ENCODE peak calls at places on chromosomes 3 and 15, in seven cellular contexts. G, Q, O, N, T, W and U are unnamed samples.

GRCh38 chr3:115190747-115191146 is 43.7 kb upstream of the ZBTB20 start:
- DNase-seq in G (no peak), Q (no peak), O (no peak), N (no peak), T (no peak), W (no peak), U (no peak)

GRCh38 chr15:23444269-23444668 is 2.8 kb downstream of the GOLGA6L2 start:
- DNase-seq in G (no peak), Q (no peak), O (no peak), N (no peak), T (no peak), W (no peak), U (no peak)

GRCh38 chr3:188272481-188273372 is 118.8 kb downstream of the LPP start:
- DNase-seq in G (no peak), Q (peak), O (no peak), N (no peak), T (peak), W (no peak), U (peak)

GRCh38 chr3:186247821-186248814 is 113.9 kb downstream of the DGKG start:
- DNase-seq in G (no peak), Q (no peak), O (no peak), N (peak), T (no peak), W (no peak), U (no peak)

GRCh38 chr15:101049856-101050646 is 130.9 kb downstream of the LRRK1 start:
- DNase-seq in G (no peak), Q (no peak), O (peak), N (no peak), T (no peak), W (no peak), U (no peak)

GRCh38 chr3:127159547-127159946 is 33.4 kb upstream of the PRR23E start:
- DNase-seq in G (no peak), Q (no peak), O (no peak), N (no peak), T (no peak), W (no peak), U (no peak)

GRCh38 chr3:2921903-2922302 is 188.3 kb downstream of the IL5RA start:
- DNase-seq in G (peak), Q (peak), O (no peak), N (no peak), T (no peak), W (no peak), U (no peak)

GRCh38 chr3:127254730-127255129 is 33.1 kb downstream of the PRR20G start:
- DNase-seq in G (no peak), Q (peak), O (peak), N (no peak), T (no peak), W (no peak), U (no peak)

GRCh38 chr3:192408721-192409151 is 318.6 kb downstream of the FGF12 start:
- DNase-seq in G (peak), Q (no peak), O (no peak), N (peak), T (no peak), W (peak), U (no peak)

GRCh38 chr3:125194849-125195601 is 17.5 kb downstream of the SLC12A8 start:
- DNase-seq in G (no peak), Q (no peak), O (no peak), N (no peak), T (peak), W (no peak), U (peak)
- TF ChIP-seq CTCF in G (no peak), Q (no peak), O (no peak), N (no peak), T (peak), W (no peak), U (peak)

DNA sequence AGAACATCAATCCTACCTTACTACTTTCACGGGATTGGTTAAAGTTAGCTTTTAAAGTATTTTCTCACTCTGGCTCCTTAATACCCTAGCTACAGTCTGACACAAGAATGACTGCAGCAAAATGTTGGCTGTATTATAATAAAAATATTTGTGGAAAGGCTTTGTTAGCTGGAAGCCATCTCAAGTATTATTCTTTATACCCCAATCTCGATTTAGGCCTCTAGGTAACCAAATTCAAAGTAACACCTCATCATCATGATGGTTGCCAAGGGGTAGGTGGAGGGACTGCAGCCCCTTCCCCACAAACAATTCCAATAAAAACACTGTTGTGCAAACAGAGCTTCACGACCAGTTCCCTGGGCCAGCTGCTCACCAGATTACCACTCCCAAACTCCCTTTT is 786 bp upstream of the GMPS start:
- DNase-seq in G (no peak), Q (no peak), O (no peak), N (no peak), T (no peak), W (no peak), U (no peak)
- TF ChIP-seq CTCF in G (no peak), Q (no peak), O (no peak), N (no peak), T (no peak), W (no peak), U (no peak)

GRCh38 chr3:135051409-135051946 is 256.4 kb downstream of the EPHB1 start:
- DNase-seq in G (no peak), Q (no peak), O (no peak), N (no peak), T (no peak), W (no peak), U (no peak)
- TF ChIP-seq CTCF in G (no peak), Q (no peak), O (no peak), N (no peak), T (no peak), W (no peak), U (no peak)

GRCh38 chr3:66038726-66039589 is at the start of gene MAGI1:
- DNase-seq in G (peak), Q (peak), O (peak), N (peak), T (peak), W (peak), U (no peak)

GRCh38 chr3:66037986-66038369 is 740 bp downstream of the MAGI1 start:
- DNase-seq in G (peak), Q (no peak), O (no peak), N (no peak), T (no peak), W (peak), U (no peak)

GRCh38 chr3:66036586-66037061 is 2.1 kb downstream of the MAGI1 start:
- DNase-seq in G (peak), Q (no peak), O (no peak), N (peak), T (no peak), W (no peak), U (no peak)

GRCh38 chr3:66038384-66038725 is 363 bp downstream of the MAGI1 start:
- DNase-seq in G (no peak), Q (no peak), O (no peak), N (peak), T (no peak), W (no peak), U (no peak)

DNA sequence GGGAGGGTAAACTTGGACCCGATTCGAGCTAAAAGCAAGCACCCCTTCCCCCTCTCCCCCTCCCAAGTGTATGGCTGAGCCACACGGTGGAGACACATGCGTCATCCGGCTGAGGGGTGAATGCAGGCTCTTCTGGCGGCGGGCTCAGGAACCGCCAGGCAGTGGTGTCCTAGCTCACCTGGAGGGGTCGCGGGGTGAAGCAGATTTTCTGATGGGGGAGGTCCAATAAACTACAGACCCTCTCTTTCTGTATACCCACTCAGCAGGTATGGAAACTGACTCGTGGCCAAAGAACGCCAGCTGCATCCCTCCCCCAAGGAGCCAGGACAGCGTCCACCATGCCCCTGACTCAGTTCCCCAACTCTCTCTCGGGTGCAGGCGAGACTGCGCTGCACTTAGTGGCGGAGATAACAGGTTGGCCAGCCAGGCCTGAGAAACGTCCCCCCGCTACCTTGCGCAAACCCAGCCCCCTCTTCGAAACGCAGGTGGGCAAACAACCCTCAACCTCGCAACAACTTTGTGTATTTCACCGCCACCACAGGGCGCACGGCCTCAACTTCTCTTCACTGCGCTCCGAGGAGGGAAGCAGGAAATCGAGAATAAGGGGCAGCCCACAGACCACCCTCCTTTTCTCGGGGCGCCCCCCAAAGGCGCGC is 1.3 kb downstream of the MAGI1 start:
- DNase-seq in G (peak), Q (no peak), O (peak), N (peak), T (no peak), W (peak), U (no peak)
- TF ChIP-seq CTCF in G (peak), Q (no peak), O (peak), N (peak), T (peak), W (peak), U (peak)